ENCODE peak calls at places on chromosomes 6 and 20, in eight cellular contexts. One of them, this sample, is unnamed.

GRCh38 chr6:43228951-43229802 is at the start of gene DNPH1:
- DNase-seq in CD8-positive, alpha-beta T cell: peak
- DNase-seq in AG09309: peak
- DNase-seq in AG04449: no peak
- DNase-seq in fibroblast of pulmonary artery: peak
- DNase-seq in A549: peak
- DNase-seq in BJ: no peak
- DNase-seq in cardiac muscle cell: peak
- DNase-seq in this sample: peak

GRCh38 chr6:38150681-38151296 is 331.3 kb downstream of the ZFAND3 start:
- DNase-seq in CD8-positive, alpha-beta T cell: no peak
- DNase-seq in AG09309: no peak
- DNase-seq in AG04449: no peak
- DNase-seq in fibroblast of pulmonary artery: no peak
- DNase-seq in A549: no peak
- DNase-seq in BJ: no peak
- DNase-seq in cardiac muscle cell: no peak
- DNase-seq in this sample: no peak

GRCh38 chr20:10921491-10922010 is 247.8 kb upstream of the JAG1 start:
- DNase-seq in CD8-positive, alpha-beta T cell: no peak
- DNase-seq in AG09309: no peak
- DNase-seq in AG04449: no peak
- DNase-seq in fibroblast of pulmonary artery: no peak
- DNase-seq in A549: no peak
- DNase-seq in BJ: no peak
- DNase-seq in cardiac muscle cell: no peak
- DNase-seq in this sample: no peak

GRCh38 chr6:53623497-53623896 is 42.1 kb downstream of the KLHL31 start:
- DNase-seq in CD8-positive, alpha-beta T cell: no peak
- DNase-seq in AG09309: peak
- DNase-seq in AG04449: no peak
- DNase-seq in fibroblast of pulmonary artery: peak
- DNase-seq in A549: no peak
- DNase-seq in BJ: peak
- DNase-seq in cardiac muscle cell: no peak
- DNase-seq in this sample: no peak

GRCh38 chr6:44078795-44079671 is 48.2 kb downstream of the MRPL14 start:
- DNase-seq in CD8-positive, alpha-beta T cell: peak
- DNase-seq in AG09309: no peak
- DNase-seq in AG04449: no peak
- DNase-seq in fibroblast of pulmonary artery: peak
- DNase-seq in A549: peak
- DNase-seq in BJ: no peak
- DNase-seq in cardiac muscle cell: peak
- DNase-seq in this sample: no peak

GRCh38 chr6:106799008-106799952 is 169.9 kb downstream of the QRSL1 start:
- DNase-seq in CD8-positive, alpha-beta T cell: no peak
- DNase-seq in AG09309: peak
- DNase-seq in AG04449: no peak
- DNase-seq in fibroblast of pulmonary artery: peak
- DNase-seq in A549: peak
- DNase-seq in BJ: no peak
- DNase-seq in cardiac muscle cell: peak
- DNase-seq in this sample: no peak

GRCh38 chr6:34358389-34358906 is 34.0 kb downstream of the NUDT3 start:
- DNase-seq in CD8-positive, alpha-beta T cell: no peak
- DNase-seq in AG09309: peak
- DNase-seq in AG04449: peak
- DNase-seq in fibroblast of pulmonary artery: peak
- DNase-seq in A549: no peak
- DNase-seq in BJ: no peak
- DNase-seq in cardiac muscle cell: peak
- DNase-seq in this sample: peak

GRCh38 chr6:143941852-143942627 is 66.0 kb downstream of the PLAGL1 start:
- DNase-seq in CD8-positive, alpha-beta T cell: peak
- DNase-seq in AG09309: peak
- DNase-seq in AG04449: no peak
- DNase-seq in fibroblast of pulmonary artery: peak
- DNase-seq in A549: peak
- DNase-seq in BJ: no peak
- DNase-seq in cardiac muscle cell: peak
- DNase-seq in this sample: peak

GRCh38 chr6:53765270-53765669 is 29.5 kb upstream of the LRRC1 start:
- DNase-seq in CD8-positive, alpha-beta T cell: no peak
- DNase-seq in AG09309: no peak
- DNase-seq in AG04449: no peak
- DNase-seq in fibroblast of pulmonary artery: peak
- DNase-seq in A549: no peak
- DNase-seq in BJ: no peak
- DNase-seq in cardiac muscle cell: no peak
- DNase-seq in this sample: no peak

GRCh38 chr6:158037021-158037420 is 55.4 kb downstream of the SYNJ2 start:
- DNase-seq in CD8-positive, alpha-beta T cell: no peak
- DNase-seq in AG09309: no peak
- DNase-seq in AG04449: no peak
- DNase-seq in fibroblast of pulmonary artery: no peak
- DNase-seq in A549: no peak
- DNase-seq in BJ: no peak
- DNase-seq in cardiac muscle cell: no peak
- DNase-seq in this sample: no peak

GRCh38 chr6:143674466-143675114 is 3.2 kb upstream of the PHACTR2 start:
- DNase-seq in CD8-positive, alpha-beta T cell: no peak
- DNase-seq in AG09309: no peak
- DNase-seq in AG04449: no peak
- DNase-seq in fibroblast of pulmonary artery: no peak
- DNase-seq in A549: no peak
- DNase-seq in BJ: no peak
- DNase-seq in cardiac muscle cell: no peak
- DNase-seq in this sample: peak

GRCh38 chr6:5292154-5292553 is 30.8 kb downstream of the FARS2 start:
- DNase-seq in CD8-positive, alpha-beta T cell: no peak
- DNase-seq in AG09309: no peak
- DNase-seq in AG04449: no peak
- DNase-seq in fibroblast of pulmonary artery: no peak
- DNase-seq in A549: no peak
- DNase-seq in BJ: no peak
- DNase-seq in cardiac muscle cell: peak
- DNase-seq in this sample: no peak

GRCh38 chr6:157962601-157963084 is 19.0 kb upstream of the SYNJ2 start:
- DNase-seq in CD8-positive, alpha-beta T cell: no peak
- DNase-seq in AG09309: no peak
- DNase-seq in AG04449: no peak
- DNase-seq in fibroblast of pulmonary artery: peak
- DNase-seq in A549: no peak
- DNase-seq in BJ: no peak
- DNase-seq in cardiac muscle cell: no peak
- DNase-seq in this sample: no peak

GRCh38 chr6:2909718-2910117 is 6.6 kb upstream of the SERPINB9 start:
- DNase-seq in CD8-positive, alpha-beta T cell: no peak
- DNase-seq in AG09309: no peak
- DNase-seq in AG04449: no peak
- DNase-seq in fibroblast of pulmonary artery: no peak
- DNase-seq in A549: no peak
- DNase-seq in BJ: no peak
- DNase-seq in cardiac muscle cell: no peak
- DNase-seq in this sample: no peak

GRCh38 chr20:23776067-23776771 is 25.5 kb upstream of the CST1 start:
- DNase-seq in CD8-positive, alpha-beta T cell: no peak
- DNase-seq in AG09309: no peak
- DNase-seq in AG04449: no peak
- DNase-seq in fibroblast of pulmonary artery: no peak
- DNase-seq in A549: no peak
- DNase-seq in BJ: no peak
- DNase-seq in cardiac muscle cell: no peak
- DNase-seq in this sample: no peak
- TF ChIP-seq CTCF in CD8-positive, alpha-beta T cell: no peak
- TF ChIP-seq CTCF in AG09309: no peak
- TF ChIP-seq CTCF in AG04449: no peak
- TF ChIP-seq CTCF in fibroblast of pulmonary artery: no peak
- TF ChIP-seq CTCF in A549: no peak
- TF ChIP-seq CTCF in BJ: no peak
- TF ChIP-seq CTCF in cardiac muscle cell: no peak
- TF ChIP-seq CTCF in this sample: no peak

GRCh38 chr20:51826372-51826771 is 24.1 kb upstream of the SALL4 start:
- DNase-seq in CD8-positive, alpha-beta T cell: no peak
- DNase-seq in AG09309: no peak
- DNase-seq in AG04449: no peak
- DNase-seq in fibroblast of pulmonary artery: no peak
- DNase-seq in A549: no peak
- DNase-seq in BJ: no peak
- DNase-seq in cardiac muscle cell: no peak
- DNase-seq in this sample: no peak

GRCh38 chr20:51830538-51830937 is 28.2 kb upstream of the SALL4 start:
- DNase-seq in CD8-positive, alpha-beta T cell: no peak
- DNase-seq in AG09309: no peak
- DNase-seq in AG04449: no peak
- DNase-seq in fibroblast of pulmonary artery: no peak
- DNase-seq in A549: no peak
- DNase-seq in BJ: no peak
- DNase-seq in cardiac muscle cell: no peak
- DNase-seq in this sample: no peak

GRCh38 chr20:51833326-51833725 is 31.0 kb upstream of the SALL4 start:
- DNase-seq in CD8-positive, alpha-beta T cell: no peak
- DNase-seq in AG09309: no peak
- DNase-seq in AG04449: no peak
- DNase-seq in fibroblast of pulmonary artery: no peak
- DNase-seq in A549: no peak
- DNase-seq in BJ: no peak
- DNase-seq in cardiac muscle cell: no peak
- DNase-seq in this sample: no peak

GRCh38 chr20:51831891-51832675 is 29.8 kb upstream of the SALL4 start:
- DNase-seq in CD8-positive, alpha-beta T cell: no peak
- DNase-seq in AG09309: peak
- DNase-seq in AG04449: peak
- DNase-seq in fibroblast of pulmonary artery: no peak
- DNase-seq in A549: no peak
- DNase-seq in BJ: peak
- DNase-seq in cardiac muscle cell: no peak
- DNase-seq in this sample: peak

DNA sequence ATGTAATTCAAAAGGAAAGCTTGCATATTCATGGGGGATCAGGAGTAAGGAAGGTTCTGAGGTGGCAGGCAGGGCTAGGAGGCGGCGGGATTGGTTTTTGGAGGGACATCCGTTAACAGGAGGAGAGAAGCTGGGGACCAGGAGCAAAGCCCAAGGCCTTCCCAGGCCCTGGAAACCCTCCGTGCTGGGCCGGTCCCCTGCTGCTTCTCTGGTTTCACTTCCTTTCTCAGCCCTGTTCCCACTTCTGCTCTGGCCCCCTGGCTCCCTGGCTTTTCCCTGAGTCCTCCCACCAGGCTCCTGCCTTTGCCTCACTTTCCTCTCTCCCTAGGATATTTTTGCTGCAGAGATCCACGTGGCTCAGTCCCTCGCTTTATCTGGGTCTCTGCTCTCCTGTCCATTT is 26.4 kb upstream of the SALL4 start:
- DNase-seq in CD8-positive, alpha-beta T cell: no peak
- DNase-seq in AG09309: no peak
- DNase-seq in AG04449: no peak
- DNase-seq in fibroblast of pulmonary artery: no peak
- DNase-seq in A549: no peak
- DNase-seq in BJ: no peak
- DNase-seq in cardiac muscle cell: no peak
- DNase-seq in this sample: no peak
- H3K4me3 ChIP-seq in CD8-positive, alpha-beta T cell: no peak
- H3K4me3 ChIP-seq in AG09309: no peak
- H3K4me3 ChIP-seq in AG04449: no peak
- H3K4me3 ChIP-seq in fibroblast of pulmonary artery: no peak
- H3K4me3 ChIP-seq in A549: no peak
- H3K4me3 ChIP-seq in BJ: no peak
- H3K4me3 ChIP-seq in cardiac muscle cell: no peak
- H3K4me3 ChIP-seq in this sample: no peak

GRCh38 chr6:56540950-56541600 is 101.6 kb downstream of the DST start:
- DNase-seq in CD8-positive, alpha-beta T cell: no peak
- DNase-seq in AG09309: no peak
- DNase-seq in AG04449: no peak
- DNase-seq in fibroblast of pulmonary artery: no peak
- DNase-seq in A549: no peak
- DNase-seq in BJ: no peak
- DNase-seq in cardiac muscle cell: no peak
- DNase-seq in this sample: no peak

GRCh38 chr6:56540232-56540631 is 102.5 kb downstream of the DST start:
- DNase-seq in CD8-positive, alpha-beta T cell: no peak
- DNase-seq in AG09309: no peak
- DNase-seq in AG04449: no peak
- DNase-seq in fibroblast of pulmonary artery: no peak
- DNase-seq in A549: no peak
- DNase-seq in BJ: no peak
- DNase-seq in cardiac muscle cell: no peak
- DNase-seq in this sample: no peak

GRCh38 chr6:56539503-56540105 is 103.1 kb downstream of the DST start:
- DNase-seq in CD8-positive, alpha-beta T cell: no peak
- DNase-seq in AG09309: no peak
- DNase-seq in AG04449: no peak
- DNase-seq in fibroblast of pulmonary artery: no peak
- DNase-seq in A549: no peak
- DNase-seq in BJ: no peak
- DNase-seq in cardiac muscle cell: no peak
- DNase-seq in this sample: no peak

GRCh38 chr6:56541736-56542366 is 100.8 kb downstream of the DST start:
- DNase-seq in CD8-positive, alpha-beta T cell: no peak
- DNase-seq in AG09309: no peak
- DNase-seq in AG04449: no peak
- DNase-seq in fibroblast of pulmonary artery: no peak
- DNase-seq in A549: no peak
- DNase-seq in BJ: no peak
- DNase-seq in cardiac muscle cell: no peak
- DNase-seq in this sample: no peak

GRCh38 chr6:56542367-56543331 is 100.0 kb downstream of the DST start:
- DNase-seq in CD8-positive, alpha-beta T cell: peak
- DNase-seq in AG09309: peak
- DNase-seq in AG04449: peak
- DNase-seq in fibroblast of pulmonary artery: peak
- DNase-seq in A549: peak
- DNase-seq in BJ: peak
- DNase-seq in cardiac muscle cell: peak
- DNase-seq in this sample: peak
- TF ChIP-seq CTCF in CD8-positive, alpha-beta T cell: no peak
- TF ChIP-seq CTCF in AG09309: peak
- TF ChIP-seq CTCF in AG04449: peak
- TF ChIP-seq CTCF in fibroblast of pulmonary artery: peak
- TF ChIP-seq CTCF in A549: no peak
- TF ChIP-seq CTCF in BJ: peak
- TF ChIP-seq CTCF in cardiac muscle cell: peak
- TF ChIP-seq CTCF in this sample: no peak

GRCh38 chr6:30100585-30101422 is 12.1 kb downstream of the TRIM31 start:
- DNase-seq in CD8-positive, alpha-beta T cell: peak
- DNase-seq in AG09309: no peak
- DNase-seq in AG04449: no peak
- DNase-seq in fibroblast of pulmonary artery: no peak
- DNase-seq in A549: no peak
- DNase-seq in BJ: no peak
- DNase-seq in cardiac muscle cell: peak
- DNase-seq in this sample: no peak
- H3K4me3 ChIP-seq in CD8-positive, alpha-beta T cell: peak
- H3K4me3 ChIP-seq in AG09309: peak
- H3K4me3 ChIP-seq in AG04449: peak
- H3K4me3 ChIP-seq in fibroblast of pulmonary artery: no peak
- H3K4me3 ChIP-seq in A549: no peak
- H3K4me3 ChIP-seq in BJ: peak
- H3K4me3 ChIP-seq in cardiac muscle cell: peak
- H3K4me3 ChIP-seq in this sample: peak

GRCh38 chr6:19210849-19211590 is 626.1 kb upstream of the ID4 start:
- DNase-seq in CD8-positive, alpha-beta T cell: no peak
- DNase-seq in AG09309: no peak
- DNase-seq in AG04449: no peak
- DNase-seq in fibroblast of pulmonary artery: no peak
- DNase-seq in A549: no peak
- DNase-seq in BJ: no peak
- DNase-seq in cardiac muscle cell: peak
- DNase-seq in this sample: no peak
- TF ChIP-seq CTCF in CD8-positive, alpha-beta T cell: no peak
- TF ChIP-seq CTCF in AG09309: no peak
- TF ChIP-seq CTCF in AG04449: no peak
- TF ChIP-seq CTCF in fibroblast of pulmonary artery: peak
- TF ChIP-seq CTCF in A549: no peak
- TF ChIP-seq CTCF in BJ: no peak
- TF ChIP-seq CTCF in cardiac muscle cell: peak
- TF ChIP-seq CTCF in this sample: no peak